ENCODE peak calls at places on chromosomes 12 and 14, in six cellular contexts. One of them, this sample, is unnamed.

GRCh38 chr12:20376984-20377383 is 8.6 kb downstream of the PDE3A start:
- DNase-seq in mesendoderm: peak; percentile 5
- DNase-seq in mesenchymal stem cell: peak; percentile 40
- DNase-seq in H1: no peak
- DNase-seq in IMR-90: peak; percentile 30
- DNase-seq in trophoblast cell: no peak
- DNase-seq in this sample: no peak

GRCh38 chr12:10098762-10099161 is at the start of gene CLEC1A:
- DNase-seq in mesendoderm: peak; percentile 77
- DNase-seq in mesenchymal stem cell: peak; percentile 43
- DNase-seq in H1: peak; percentile 56
- DNase-seq in IMR-90: no peak
- DNase-seq in trophoblast cell: peak; percentile 91
- DNase-seq in this sample: peak; percentile 27

GRCh38 chr14:92865674-92866073 is 57.3 kb upstream of the CHGA start:
- DNase-seq in mesendoderm: no peak
- DNase-seq in mesenchymal stem cell: no peak
- DNase-seq in H1: no peak
- DNase-seq in IMR-90: no peak
- DNase-seq in trophoblast cell: no peak
- DNase-seq in this sample: no peak

GRCh38 chr14:93231129-93231979 is 24.3 kb downstream of the UBR7 start:
- DNase-seq in mesendoderm: no peak
- DNase-seq in mesenchymal stem cell: no peak
- DNase-seq in H1: no peak
- DNase-seq in IMR-90: peak; percentile 59
- DNase-seq in trophoblast cell: peak; percentile 9
- DNase-seq in this sample: no peak

GRCh38 chr12:27309293-27309994 is 23.2 kb upstream of the BMAL2 start:
- DNase-seq in mesendoderm: no peak
- DNase-seq in mesenchymal stem cell: no peak
- DNase-seq in H1: no peak
- DNase-seq in IMR-90: no peak
- DNase-seq in trophoblast cell: no peak
- DNase-seq in this sample: no peak

GRCh38 chr12:111405856-111406473 is at the start of gene SH2B3:
- DNase-seq in mesendoderm: no peak
- DNase-seq in mesenchymal stem cell: no peak
- DNase-seq in H1: no peak
- DNase-seq in IMR-90: peak; percentile 48
- DNase-seq in trophoblast cell: no peak
- DNase-seq in this sample: no peak

GRCh38 chr12:111029732-111030131 is 109.4 kb upstream of the MYL2 start:
- DNase-seq in mesendoderm: no peak
- DNase-seq in mesenchymal stem cell: no peak
- DNase-seq in H1: no peak
- DNase-seq in IMR-90: no peak
- DNase-seq in trophoblast cell: no peak
- DNase-seq in this sample: no peak

GRCh38 chr14:88611878-88612277 is 49.0 kb downstream of the ZC3H14 start:
- DNase-seq in mesendoderm: no peak
- DNase-seq in mesenchymal stem cell: no peak
- DNase-seq in H1: no peak
- DNase-seq in IMR-90: peak; percentile 49
- DNase-seq in trophoblast cell: no peak
- DNase-seq in this sample: no peak

GRCh38 chr14:100664234-100664633 is 62.5 kb upstream of the DLK1 start:
- DNase-seq in mesendoderm: no peak
- DNase-seq in mesenchymal stem cell: no peak
- DNase-seq in H1: no peak
- DNase-seq in IMR-90: no peak
- DNase-seq in trophoblast cell: no peak
- DNase-seq in this sample: no peak

GRCh38 chr14:71115306-71115705 is 208.0 kb downstream of the PCNX1 start:
- DNase-seq in mesendoderm: no peak
- DNase-seq in mesenchymal stem cell: no peak
- DNase-seq in H1: no peak
- DNase-seq in IMR-90: no peak
- DNase-seq in trophoblast cell: no peak
- DNase-seq in this sample: no peak

GRCh38 chr12:123242083-123242904 is 9.1 kb downstream of the MTRFR start:
- DNase-seq in mesendoderm: no peak
- DNase-seq in mesenchymal stem cell: no peak
- DNase-seq in H1: no peak
- DNase-seq in IMR-90: peak; percentile 10
- DNase-seq in trophoblast cell: no peak
- DNase-seq in this sample: no peak

GRCh38 chr14:50121506-50121905 is 5.1 kb upstream of the VCPKMT start:
- DNase-seq in mesendoderm: no peak
- DNase-seq in mesenchymal stem cell: no peak
- DNase-seq in H1: no peak
- DNase-seq in IMR-90: no peak
- DNase-seq in trophoblast cell: no peak
- DNase-seq in this sample: no peak

GRCh38 chr14:50117456-50117855 is 1.1 kb upstream of the VCPKMT start:
- DNase-seq in mesendoderm: no peak
- DNase-seq in mesenchymal stem cell: no peak
- DNase-seq in H1: no peak
- DNase-seq in IMR-90: no peak
- DNase-seq in trophoblast cell: no peak
- DNase-seq in this sample: no peak

GRCh38 chr14:50116986-50117385 is 614 bp upstream of the VCPKMT start:
- DNase-seq in mesendoderm: no peak
- DNase-seq in mesenchymal stem cell: no peak
- DNase-seq in H1: no peak
- DNase-seq in IMR-90: no peak
- DNase-seq in trophoblast cell: no peak
- DNase-seq in this sample: no peak

GRCh38 chr14:50113381-50113811 is 3.0 kb downstream of the VCPKMT start:
- DNase-seq in mesendoderm: no peak
- DNase-seq in mesenchymal stem cell: no peak
- DNase-seq in H1: no peak
- DNase-seq in IMR-90: no peak
- DNase-seq in trophoblast cell: no peak
- DNase-seq in this sample: no peak

DNA sequence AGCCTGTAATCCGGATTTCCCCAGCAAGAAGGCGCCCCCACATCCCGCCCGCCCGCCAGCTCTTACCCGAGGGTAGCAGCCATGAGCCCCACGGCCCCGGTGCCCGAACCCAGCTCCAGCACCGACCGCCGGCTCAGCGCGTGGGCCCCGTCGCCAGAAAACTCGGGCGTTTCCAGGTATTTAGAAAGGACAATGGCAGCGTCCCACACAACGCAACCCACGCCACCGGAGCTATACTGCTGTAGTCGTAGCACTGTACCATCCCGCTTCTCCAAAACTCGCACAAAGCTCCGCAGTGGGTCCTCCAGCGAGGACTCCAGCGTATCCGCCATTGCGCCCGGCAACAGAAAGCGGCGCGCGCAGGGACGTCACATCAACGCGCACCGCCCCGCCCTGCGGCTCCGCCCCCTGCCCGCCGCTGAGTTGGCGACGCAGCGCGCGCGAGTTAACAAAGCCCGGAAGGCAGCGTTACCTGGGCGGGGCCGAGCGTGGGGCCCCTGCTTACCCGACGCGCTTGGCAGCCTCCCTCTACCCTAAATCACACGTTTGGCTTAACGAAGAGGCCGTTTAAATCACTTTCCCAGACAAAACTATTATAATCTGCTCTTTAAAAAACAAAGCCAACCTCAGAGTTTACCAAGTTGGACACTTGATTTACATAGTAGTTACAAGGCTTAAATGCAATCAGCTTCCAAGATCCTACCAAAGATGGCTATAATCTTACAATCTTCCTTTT is at the start of gene VCPKMT:
- DNase-seq in mesendoderm: peak; percentile 95
- DNase-seq in mesenchymal stem cell: peak; percentile 91
- DNase-seq in H1: peak; percentile 95
- DNase-seq in IMR-90: peak; percentile 86
- DNase-seq in trophoblast cell: peak; percentile 92
- DNase-seq in this sample: peak; percentile 87
- H2BK120ac ChIP-seq in mesendoderm: no peak within 1 kb of the TSS
- H2BK120ac ChIP-seq in mesenchymal stem cell: no peak within 1 kb of the TSS
- H2BK120ac ChIP-seq in H1: no peak within 1 kb of the TSS
- H2BK120ac ChIP-seq in IMR-90: no peak within 1 kb of the TSS
- H2BK120ac ChIP-seq in trophoblast cell: peak within 1 kb of the TSS; percentile 71
- H2BK120ac ChIP-seq in this sample: no peak within 1 kb of the TSS

DNA sequence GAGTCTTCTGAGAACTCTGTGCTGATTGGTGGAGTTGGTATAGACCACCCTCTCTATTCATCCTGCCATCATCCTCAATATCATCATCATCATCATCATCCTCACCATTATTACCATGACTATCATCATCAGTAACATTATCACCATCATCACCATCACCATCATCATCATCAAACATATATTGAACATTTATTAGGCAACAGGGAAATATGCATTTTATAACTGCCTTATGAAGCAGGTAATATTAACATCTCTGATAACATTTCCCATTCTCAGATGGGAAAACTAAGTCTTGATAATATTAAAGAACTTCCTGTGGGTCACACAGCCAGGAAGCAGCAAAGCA is 89.1 kb upstream of the HSPB8 start:
- DNase-seq in mesendoderm: no peak
- DNase-seq in mesenchymal stem cell: no peak
- DNase-seq in H1: no peak
- DNase-seq in IMR-90: no peak
- DNase-seq in trophoblast cell: no peak
- DNase-seq in this sample: no peak
- H3K4me3 ChIP-seq in mesendoderm: no peak overlapping the region
- H3K4me3 ChIP-seq in mesenchymal stem cell: no peak overlapping the region
- H3K4me3 ChIP-seq in H1: no peak overlapping the region
- H3K4me3 ChIP-seq in IMR-90: no peak overlapping the region
- H3K4me3 ChIP-seq in trophoblast cell: no peak overlapping the region
- H3K4me3 ChIP-seq in this sample: no peak overlapping the region

DNA sequence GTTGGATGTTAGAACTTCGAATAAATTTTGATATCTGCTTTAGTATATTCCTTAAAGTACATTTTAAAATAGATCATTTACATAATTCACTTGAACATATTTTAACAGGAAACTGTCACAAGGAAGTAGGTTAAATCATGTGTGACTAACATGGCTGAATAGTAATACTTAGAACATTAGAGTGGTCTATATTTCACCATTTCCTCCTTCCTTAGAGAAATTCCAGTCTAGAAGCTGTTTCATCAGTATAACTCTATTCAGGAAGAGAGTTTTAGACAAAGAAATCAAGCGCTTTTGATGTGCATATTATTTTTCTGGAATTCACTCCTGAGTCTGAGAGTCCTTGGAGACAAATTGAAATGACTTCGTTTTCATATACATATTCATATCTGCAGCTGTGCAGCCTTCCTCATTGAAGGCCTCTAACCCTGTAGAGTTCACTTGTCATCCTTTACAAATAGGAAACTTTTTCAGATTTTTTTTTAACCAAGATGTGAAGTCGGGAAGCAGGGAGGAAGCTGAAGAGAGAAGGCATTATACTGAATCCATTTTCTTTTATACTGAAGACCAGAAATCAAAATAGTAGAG is 28.4 kb downstream of the IRAK3 start:
- DNase-seq in mesendoderm: no peak
- DNase-seq in mesenchymal stem cell: no peak
- DNase-seq in H1: no peak
- DNase-seq in IMR-90: no peak
- DNase-seq in trophoblast cell: no peak
- DNase-seq in this sample: no peak
- H3K4me2 ChIP-seq in mesendoderm: no peak overlapping the region
- H3K4me2 ChIP-seq in mesenchymal stem cell: no peak overlapping the region
- H3K4me2 ChIP-seq in H1: no peak overlapping the region
- H3K4me2 ChIP-seq in IMR-90: no peak overlapping the region
- H3K4me2 ChIP-seq in trophoblast cell: no peak overlapping the region
- H3K4me2 ChIP-seq in this sample: no peak overlapping the region

GRCh38 chr12:45232146-45232731 is 16.3 kb downstream of the ANO6 start:
- DNase-seq in mesendoderm: no peak
- DNase-seq in mesenchymal stem cell: peak; percentile 50
- DNase-seq in H1: no peak
- DNase-seq in IMR-90: peak; percentile 25
- DNase-seq in trophoblast cell: no peak
- DNase-seq in this sample: no peak
- H2BK120ac ChIP-seq in mesendoderm: no peak overlapping the region
- H2BK120ac ChIP-seq in mesenchymal stem cell: peak overlapping the region; percentile 77
- H2BK120ac ChIP-seq in H1: no peak overlapping the region
- H2BK120ac ChIP-seq in IMR-90: peak overlapping the region; percentile 91
- H2BK120ac ChIP-seq in trophoblast cell: peak overlapping the region; percentile 68
- H2BK120ac ChIP-seq in this sample: no peak overlapping the region

DNA sequence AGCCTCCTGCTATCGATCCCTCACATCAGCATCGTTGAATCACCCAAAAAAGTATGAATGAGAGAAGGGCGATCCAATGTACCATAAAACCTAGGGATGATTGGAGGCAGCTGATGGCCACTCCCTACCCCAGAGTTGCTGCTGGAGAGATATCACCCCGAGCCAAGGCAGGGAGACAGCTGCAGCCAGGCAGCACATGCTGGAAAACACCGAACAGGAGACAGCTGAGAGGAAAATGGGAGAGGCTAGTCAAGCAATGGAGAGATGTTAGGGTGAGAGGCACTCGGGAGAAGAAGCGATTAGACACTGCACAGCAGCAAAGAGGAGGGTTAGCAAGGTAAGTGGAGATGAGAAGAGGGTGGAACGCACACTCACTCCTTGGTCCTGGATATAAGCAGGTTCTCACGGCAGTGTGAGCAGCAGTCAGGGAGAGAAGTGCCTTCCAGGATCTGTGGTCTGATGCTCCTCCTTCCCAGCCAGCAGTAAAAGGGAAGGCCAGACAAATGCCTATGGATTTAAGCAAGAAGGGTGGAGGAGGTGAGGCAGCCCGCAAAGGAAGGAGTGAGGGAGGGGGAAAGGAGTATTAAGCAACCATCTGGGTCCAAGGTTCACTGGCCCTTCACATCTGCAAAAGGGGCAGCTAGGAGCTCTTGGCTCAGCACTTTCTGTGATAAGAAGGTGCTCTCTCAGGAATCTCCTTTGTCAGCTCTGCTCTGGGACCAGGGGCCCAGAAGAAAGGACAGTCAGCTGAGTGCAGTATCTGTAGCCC is at the start of gene SLC7A7:
- DNase-seq in mesendoderm: peak; percentile 75
- DNase-seq in mesenchymal stem cell: peak; percentile 45
- DNase-seq in H1: no peak
- DNase-seq in IMR-90: no peak
- DNase-seq in trophoblast cell: no peak
- DNase-seq in this sample: no peak
- H3K4me3 ChIP-seq in mesendoderm: no peak within 1 kb of the TSS
- H3K4me3 ChIP-seq in mesenchymal stem cell: peak within 1 kb of the TSS; percentile 49
- H3K4me3 ChIP-seq in H1: no peak within 1 kb of the TSS
- H3K4me3 ChIP-seq in IMR-90: no peak within 1 kb of the TSS
- H3K4me3 ChIP-seq in trophoblast cell: no peak within 1 kb of the TSS
- H3K4me3 ChIP-seq in this sample: no peak within 1 kb of the TSS

GRCh38 chr14:61718039-61718438 is 22.7 kb downstream of the HIF1A start:
- DNase-seq in mesendoderm: no peak
- DNase-seq in mesenchymal stem cell: no peak
- DNase-seq in H1: no peak
- DNase-seq in IMR-90: no peak
- DNase-seq in trophoblast cell: no peak
- DNase-seq in this sample: no peak
- H3K4me2 ChIP-seq in mesendoderm: no peak overlapping the region
- H3K4me2 ChIP-seq in mesenchymal stem cell: no peak overlapping the region
- H3K4me2 ChIP-seq in H1: peak overlapping the region; percentile 22
- H3K4me2 ChIP-seq in IMR-90: no peak overlapping the region
- H3K4me2 ChIP-seq in trophoblast cell: no peak overlapping the region
- H3K4me2 ChIP-seq in this sample: no peak overlapping the region